ENCODE peak calls at places on chromosome 21, in six cellular contexts. I is esophagus muscularis mucosa, O is tibial nerve, M is uterus, D is IMR-90, P is adrenal gland. V is an unnamed sample. For H3K36me3 and H3K27me3, the result is how much of the 10 kb centered on the place peaks cover.

GRCh38 chr21:27423073-27423472 is 456.2 kb upstream of the ADAMTS5 start:
- DNase-seq in I (no peak), O (peak), M (peak), D (peak), P (peak), V (peak)

GRCh38 chr21:27164208-27165172 is 197.6 kb upstream of the ADAMTS5 start:
- DNase-seq in I (no peak), O (no peak), M (no peak), D (no peak), P (no peak), V (no peak)

GRCh38 chr21:26115899-26116298 is 54.7 kb downstream of the APP start:
- DNase-seq in I (no peak), O (no peak), M (no peak), D (peak), P (no peak), V (no peak)

GRCh38 chr21:17451364-17451869 is 61.4 kb upstream of the CXADR start:
- DNase-seq in I (no peak), O (peak), M (peak), D (peak), P (peak), V (no peak)

GRCh38 chr21:29511076-29511475 is 212.4 kb downstream of the BACH1 start:
- DNase-seq in I (no peak), O (no peak), M (no peak), D (no peak), P (no peak), V (no peak)

GRCh38 chr21:40118527-40118926 is 251.3 kb downstream of the PCP4 start:
- DNase-seq in I (no peak), O (no peak), M (no peak), D (no peak), P (no peak), V (no peak)

GRCh38 chr21:34845521-34846213 is 176.9 kb downstream of the CLIC6 start:
- DNase-seq in I (no peak), O (no peak), M (no peak), D (peak), P (no peak), V (no peak)

GRCh38 chr21:28160378-28160777 is 832.3 kb downstream of the LTN1 start:
- DNase-seq in I (no peak), O (no peak), M (peak), D (no peak), P (no peak), V (no peak)

GRCh38 chr21:36134820-36135390 is at the start of gene CBR3:
- DNase-seq in I (no peak), O (peak), M (peak), D (peak), P (peak), V (peak)

GRCh38 chr21:17540530-17540929 is 27.7 kb downstream of the CXADR start:
- DNase-seq in I (no peak), O (no peak), M (no peak), D (no peak), P (no peak), V (no peak)

GRCh38 chr21:17612023-17612564 is 607 bp downstream of the BTG3 start:
- DNase-seq in I (no peak), O (peak), M (peak), D (peak), P (peak), V (peak)

GRCh38 chr21:31265293-31265692 is 78.8 kb downstream of the TIAM1 start:
- DNase-seq in I (no peak), O (no peak), M (no peak), D (no peak), P (no peak), V (peak)

GRCh38 chr21:43808832-43809251 is 19.5 kb downstream of the RRP1 start:
- DNase-seq in I (no peak), O (no peak), M (no peak), D (no peak), P (no peak), V (no peak)

GRCh38 chr21:32007461-32007860 is 134.6 kb downstream of the HUNK start:
- DNase-seq in I (no peak), O (no peak), M (no peak), D (peak), P (peak), V (no peak)

GRCh38 chr21:27026501-27026900 is 59.6 kb upstream of the ADAMTS5 start:
- DNase-seq in I (no peak), O (no peak), M (no peak), D (peak), P (no peak), V (no peak)

GRCh38 chr21:35414511-35415139 is 365.5 kb upstream of the RUNX1 start:
- DNase-seq in I (no peak), O (no peak), M (no peak), D (peak), P (no peak), V (no peak)

GRCh38 chr21:31941694-31942093 is 68.9 kb downstream of the HUNK start:
- DNase-seq in I (no peak), O (no peak), M (no peak), D (no peak), P (no peak), V (no peak)

GRCh38 chr21:31609081-31609480 is 50.4 kb upstream of the SOD1 start:
- DNase-seq in I (no peak), O (no peak), M (no peak), D (no peak), P (no peak), V (no peak)

GRCh38 chr21:26140185-26140584 is 30.4 kb downstream of the APP start:
- DNase-seq in I (no peak), O (no peak), M (peak), D (peak), P (peak), V (peak)

GRCh38 chr21:34817821-34818662 is 149.2 kb downstream of the CLIC6 start:
- DNase-seq in I (no peak), O (no peak), M (no peak), D (no peak), P (no peak), V (no peak)

GRCh38 chr21:19198801-19199200 is 795.2 kb upstream of the TMPRSS15 start:
- DNase-seq in I (no peak), O (no peak), M (no peak), D (no peak), P (no peak), V (no peak)

GRCh38 chr21:35831230-35831629 is 229.1 kb downstream of the SETD4 start:
- DNase-seq in I (no peak), O (no peak), M (no peak), D (no peak), P (no peak), V (no peak)

GRCh38 chr21:14403681-14404318 is 20.9 kb upstream of the HSPA13 start:
- DNase-seq in I (no peak), O (no peak), M (no peak), D (peak), P (no peak), V (no peak)

GRCh38 chr21:34915364-34915834 is 133.7 kb downstream of the RUNX1 start:
- DNase-seq in I (no peak), O (no peak), M (no peak), D (peak), P (no peak), V (no peak)

GRCh38 chr21:34801519-34802132 is 132.8 kb downstream of the CLIC6 start:
- DNase-seq in I (no peak), O (no peak), M (no peak), D (no peak), P (no peak), V (no peak)

GRCh38 chr21:40687625-40688024 is 159.3 kb downstream of the DSCAM start:
- DNase-seq in I (no peak), O (no peak), M (no peak), D (no peak), P (no peak), V (no peak)

GRCh38 chr21:34900376-34900775 is 148.7 kb downstream of the RUNX1 start:
- DNase-seq in I (no peak), O (no peak), M (no peak), D (no peak), P (no peak), V (no peak)

GRCh38 chr21:29558331-29558730 is 259.6 kb downstream of the BACH1 start:
- DNase-seq in I (no peak), O (no peak), M (no peak), D (no peak), P (no peak), V (no peak)

GRCh38 chr21:29332461-29333354 is 34.0 kb downstream of the BACH1 start:
- DNase-seq in I (no peak), O (no peak), M (no peak), D (peak), P (peak), V (no peak)

GRCh38 chr21:32389337-32390015 is 3.3 kb downstream of the URB1 start:
- DNase-seq in I (no peak), O (no peak), M (no peak), D (peak), P (no peak), V (no peak)

GRCh38 chr21:43916691-43917514 is 51.9 kb downstream of the AGPAT3 start:
- DNase-seq in I (no peak), O (no peak), M (no peak), D (peak), P (no peak), V (peak)

GRCh38 chr21:22536511-22536910 is 1538.3 kb downstream of the NCAM2 start:
- DNase-seq in I (no peak), O (no peak), M (no peak), D (no peak), P (no peak), V (no peak)

GRCh38 chr21:34552324-34553198 is 40.6 kb upstream of the KCNE1 start:
- DNase-seq in I (no peak), O (no peak), M (no peak), D (no peak), P (no peak), V (no peak)

GRCh38 chr21:25402134-25402957 is 204.9 kb downstream of the MRPL39 start:
- DNase-seq in I (no peak), O (no peak), M (no peak), D (no peak), P (no peak), V (no peak)

GRCh38 chr21:26470361-26471115 is 102.5 kb downstream of the CYYR1 start:
- DNase-seq in I (no peak), O (no peak), M (no peak), D (no peak), P (no peak), V (no peak)

GRCh38 chr21:25115021-25115420 is 492.3 kb downstream of the MRPL39 start:
- DNase-seq in I (no peak), O (no peak), M (no peak), D (peak), P (no peak), V (no peak)

GRCh38 chr21:10463156-10463555 is 58.2 kb upstream of the TPTE start:
- DNase-seq in I (no peak), O (no peak), M (no peak), D (no peak), P (no peak), V (no peak)

GRCh38 chr21:18493420-18493819 is 89.8 kb upstream of the TMPRSS15 start:
- DNase-seq in I (no peak), O (no peak), M (no peak), D (no peak), P (peak), V (no peak)

GRCh38 chr21:21632926-21633325 is 634.7 kb downstream of the NCAM2 start:
- DNase-seq in I (no peak), O (no peak), M (no peak), D (no peak), P (no peak), V (no peak)

GRCh38 chr21:16468191-16468590 is 738.4 kb downstream of the USP25 start:
- DNase-seq in I (no peak), O (no peak), M (no peak), D (peak), P (no peak), V (no peak)

DNA sequence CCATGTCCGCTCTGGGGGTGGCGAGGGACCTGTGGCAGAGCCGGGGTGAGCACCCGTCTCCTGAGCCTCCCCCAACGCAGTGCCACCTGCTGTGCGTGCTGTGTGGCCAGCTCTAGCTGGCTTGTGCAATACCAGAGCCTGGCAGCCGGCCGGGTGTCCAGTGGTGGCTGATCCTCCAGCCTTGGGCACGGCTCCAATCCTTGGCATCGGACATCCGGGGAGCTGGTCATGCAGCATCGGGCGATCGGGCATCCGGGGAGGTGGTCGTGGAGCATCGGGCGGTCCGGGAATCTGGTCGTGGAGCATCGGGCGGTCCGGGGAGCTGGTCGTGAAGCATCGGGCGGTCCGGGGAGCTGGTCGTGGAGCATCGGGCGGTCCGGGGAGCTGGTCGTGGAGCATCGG is 8.1 kb downstream of the SLX9 start:
- DNase-seq in I (no peak), O (no peak), M (no peak), D (no peak), P (peak), V (no peak)
- TF ChIP-seq POLR2A in I (peak), O (no peak), M (no peak), D (no peak), P (no peak), V (no peak)

GRCh38 chr21:38823737-38824123 is 18.0 kb downstream of the ETS2 start:
- DNase-seq in I (no peak), O (no peak), M (no peak), D (no peak), P (no peak), V (no peak)
- H3K36me3 ChIP-seq in I (under half), O (under half), M (under half), D (under half), P (half or more), V (under half)

GRCh38 chr21:42779431-42779861 is 99.9 kb downstream of the WDR4 start:
- DNase-seq in I (no peak), O (no peak), M (no peak), D (no peak), P (no peak), V (no peak)

GRCh38 chr21:42781150-42781980 is 98.0 kb downstream of the WDR4 start:
- DNase-seq in I (no peak), O (peak), M (no peak), D (no peak), P (peak), V (no peak)

GRCh38 chr21:42782723-42783247 is 96.6 kb downstream of the WDR4 start:
- DNase-seq in I (no peak), O (no peak), M (no peak), D (no peak), P (no peak), V (no peak)

GRCh38 chr21:42784276-42784675 is 95.1 kb downstream of the WDR4 start:
- DNase-seq in I (no peak), O (no peak), M (peak), D (no peak), P (no peak), V (peak)

DNA sequence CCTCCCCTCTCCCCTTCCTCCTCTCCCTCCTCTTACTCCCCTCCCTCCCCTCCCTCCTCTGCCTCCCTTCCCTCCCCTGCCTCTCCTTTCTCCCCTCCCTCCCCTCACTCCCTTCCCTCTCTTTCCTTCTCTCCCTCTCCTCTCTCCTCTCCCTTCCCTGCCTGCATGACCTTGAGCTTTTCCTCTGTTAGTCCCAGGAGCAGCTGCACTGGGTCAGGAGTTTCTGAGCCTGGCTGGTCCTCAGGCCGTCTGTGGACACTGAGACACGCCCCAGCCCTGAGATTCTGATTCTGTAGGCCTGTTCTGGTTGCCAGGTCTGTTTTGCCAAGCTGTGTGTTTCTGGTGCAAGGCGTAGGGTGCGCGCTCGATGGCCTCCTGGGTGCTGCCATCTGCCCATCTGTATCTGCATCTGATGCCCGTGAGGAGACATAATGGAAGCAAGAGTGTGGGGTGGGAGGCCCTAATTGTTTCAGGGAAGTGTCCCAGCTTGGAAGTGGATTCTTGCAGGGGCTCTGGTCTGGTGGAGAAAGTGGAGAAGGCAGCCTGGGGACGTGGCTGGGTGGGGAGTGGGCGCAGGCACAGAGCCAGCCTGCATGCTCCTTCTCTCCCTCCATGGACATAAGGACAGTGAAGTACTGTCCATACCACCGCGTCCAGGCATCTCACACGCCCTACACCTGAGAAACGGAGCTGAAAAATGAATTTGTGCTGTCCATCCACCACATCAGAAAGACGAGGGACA is 97.2 kb downstream of the WDR4 start:
- DNase-seq in I (no peak), O (no peak), M (no peak), D (no peak), P (peak), V (no peak)
- H3K27me3 ChIP-seq in I (under half), O (under half), M (under half), D (half or more), P (under half), V (under half)

GRCh38 chr21:37257967-37258877 is 8.9 kb downstream of the VPS26C start:
- DNase-seq in I (peak), O (no peak), M (peak), D (peak), P (peak), V (peak)
- TF ChIP-seq POLR2A in I (no peak), O (no peak), M (no peak), D (no peak), P (peak), V (no peak)

GRCh38 chr21:33425825-33426224 is 22.6 kb downstream of the IFNGR2 start:
- DNase-seq in I (no peak), O (no peak), M (no peak), D (peak), P (no peak), V (no peak)
- H3K36me3 ChIP-seq in I (under half), O (half or more), M (under half), D (half or more), P (half or more), V (half or more)

GRCh38 chr21:42220138-42220701 is 1.3 kb downstream of the ABCG1 start:
- DNase-seq in I (peak), O (peak), M (peak), D (peak), P (peak), V (peak)

GRCh38 chr21:42222821-42223390 is 4.0 kb downstream of the ABCG1 start:
- DNase-seq in I (no peak), O (no peak), M (no peak), D (no peak), P (no peak), V (no peak)

GRCh38 chr21:42223826-42224575 is 5.1 kb downstream of the ABCG1 start:
- DNase-seq in I (no peak), O (no peak), M (no peak), D (no peak), P (no peak), V (no peak)

GRCh38 chr21:42221581-42222345 is 2.8 kb downstream of the ABCG1 start:
- DNase-seq in I (no peak), O (no peak), M (no peak), D (peak), P (peak), V (no peak)

DNA sequence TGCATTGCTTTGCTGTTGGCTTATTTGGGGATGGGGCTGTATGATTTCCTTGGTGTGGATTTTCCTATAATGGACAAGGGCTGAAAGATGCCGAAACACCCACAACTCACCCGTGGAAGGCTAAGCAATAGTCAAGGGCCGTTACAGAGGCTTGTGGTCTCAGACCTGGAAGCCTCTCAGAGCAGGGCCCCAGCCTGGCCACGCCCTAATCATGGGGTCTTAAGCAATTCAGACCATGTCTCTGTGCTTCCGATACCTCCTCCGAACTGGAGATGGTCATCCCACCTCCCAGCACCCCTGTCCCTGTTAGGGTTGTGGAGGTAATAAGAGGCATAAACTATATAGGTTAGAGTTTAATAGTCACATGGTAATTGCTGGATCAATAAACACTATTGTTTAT is 3.4 kb downstream of the ABCG1 start:
- DNase-seq in I (no peak), O (no peak), M (no peak), D (no peak), P (no peak), V (no peak)
- H3K27me3 ChIP-seq in I (under half), O (under half), M (under half), D (under half), P (under half), V (under half)

GRCh38 chr21:15455819-15456462 is 273.8 kb upstream of the USP25 start:
- DNase-seq in I (no peak), O (no peak), M (no peak), D (no peak), P (no peak), V (no peak)
- TF ChIP-seq POLR2A in I (no peak), O (no peak), M (no peak), D (no peak), P (no peak), V (no peak)

GRCh38 chr21:37228003-37228400 is 39.1 kb downstream of the VPS26C start:
- DNase-seq in I (peak), O (no peak), M (no peak), D (no peak), P (no peak), V (no peak)

GRCh38 chr21:37227071-37228002 is 39.8 kb downstream of the VPS26C start:
- DNase-seq in I (peak), O (no peak), M (no peak), D (no peak), P (no peak), V (no peak)

GRCh38 chr21:37225440-37225839 is 41.7 kb downstream of the VPS26C start:
- DNase-seq in I (no peak), O (no peak), M (no peak), D (no peak), P (no peak), V (no peak)

GRCh38 chr21:37224861-37225260 is 42.3 kb downstream of the VPS26C start:
- DNase-seq in I (no peak), O (no peak), M (no peak), D (no peak), P (no peak), V (no peak)

GRCh38 chr21:37226356-37226920 is 40.7 kb downstream of the VPS26C start:
- DNase-seq in I (no peak), O (no peak), M (no peak), D (no peak), P (no peak), V (no peak)
- H3K36me3 ChIP-seq in I (half or more), O (half or more), M (under half), D (half or more), P (half or more), V (under half)

GRCh38 chr21:45347712-45348477 is 57.1 kb upstream of the COL18A1 start:
- DNase-seq in I (no peak), O (no peak), M (no peak), D (no peak), P (no peak), V (peak)
- H3K27me3 ChIP-seq in I (under half), O (under half), M (under half), D (under half), P (under half), V (under half)